ENCODE peak calls at places on chromosome 14, in seven cellular contexts. One of them, this sample, is unnamed.

GRCh38 chr14:104424406-104425072 is 155.0 kb upstream of the C14orf180 start:
- DNase-seq in HCT116: no peak
- DNase-seq in NT2/D1: no peak
- DNase-seq in K562: no peak
- DNase-seq in HepG2: no peak
- DNase-seq in H1: peak; percentile 43
- DNase-seq in GM12878: no peak
- DNase-seq in this sample: peak; percentile 88

GRCh38 chr14:100669468-100669867 is 57.2 kb upstream of the DLK1 start:
- DNase-seq in NT2/D1: no peak
- DNase-seq in HepG2: no peak
- DNase-seq in GM12878: no peak
- DNase-seq in H1: no peak
- DNase-seq in K562: peak; percentile 73
- DNase-seq in HCT116: no peak
- DNase-seq in this sample: no peak

GRCh38 chr14:76304536-76305473 is 71.1 kb upstream of the ESRRB start:
- DNase-seq in GM12878: no peak
- DNase-seq in HCT116: no peak
- DNase-seq in H1: peak; percentile 27
- DNase-seq in HepG2: no peak
- DNase-seq in NT2/D1: no peak
- DNase-seq in K562: no peak
- DNase-seq in this sample: no peak

GRCh38 chr14:104755621-104756020 is 2.7 kb downstream of the SIVA1 start:
- DNase-seq in HepG2: no peak
- DNase-seq in GM12878: no peak
- DNase-seq in H1: no peak
- DNase-seq in NT2/D1: no peak
- DNase-seq in HCT116: no peak
- DNase-seq in K562: no peak
- DNase-seq in this sample: no peak

GRCh38 chr14:59829469-59829868 is 41.1 kb downstream of the RTN1 start:
- DNase-seq in HepG2: no peak
- DNase-seq in HCT116: no peak
- DNase-seq in H1: no peak
- DNase-seq in GM12878: no peak
- DNase-seq in NT2/D1: no peak
- DNase-seq in K562: no peak
- DNase-seq in this sample: no peak

GRCh38 chr14:22598099-22598895 is at the start of gene ABHD4:
- DNase-seq in NT2/D1: no peak
- DNase-seq in K562: peak; percentile 61
- DNase-seq in GM12878: no peak
- DNase-seq in H1: peak; percentile 92
- DNase-seq in HepG2: peak; percentile 79
- DNase-seq in HCT116: no peak
- DNase-seq in this sample: peak; percentile 89

GRCh38 chr14:89339579-89339978 is 77.5 kb downstream of the FOXN3 start:
- DNase-seq in H1: no peak
- DNase-seq in K562: no peak
- DNase-seq in NT2/D1: no peak
- DNase-seq in HCT116: no peak
- DNase-seq in GM12878: no peak
- DNase-seq in HepG2: no peak
- DNase-seq in this sample: no peak

GRCh38 chr14:95525999-95526398 is 8.9 kb upstream of the GLRX5 start:
- DNase-seq in HepG2: no peak
- DNase-seq in K562: no peak
- DNase-seq in GM12878: no peak
- DNase-seq in HCT116: no peak
- DNase-seq in NT2/D1: no peak
- DNase-seq in H1: no peak
- DNase-seq in this sample: no peak

GRCh38 chr14:94485944-94486841 is 10.2 kb upstream of the SERPINA9 start:
- DNase-seq in GM12878: no peak
- DNase-seq in H1: peak; percentile 94
- DNase-seq in NT2/D1: peak; percentile 58
- DNase-seq in K562: peak; percentile 16
- DNase-seq in HepG2: peak; percentile 48
- DNase-seq in HCT116: peak; percentile 22
- DNase-seq in this sample: peak; percentile 85

GRCh38 chr14:75223664-75224154 is 47.3 kb upstream of the TMED10 start:
- DNase-seq in K562: peak; percentile 34
- DNase-seq in GM12878: peak; percentile 75
- DNase-seq in HCT116: no peak
- DNase-seq in NT2/D1: peak; percentile 62
- DNase-seq in H1: no peak
- DNase-seq in HepG2: no peak
- DNase-seq in this sample: no peak

GRCh38 chr14:38839743-38840375 is 263.2 kb downstream of the SEC23A start:
- DNase-seq in K562: no peak
- DNase-seq in HepG2: no peak
- DNase-seq in H1: no peak
- DNase-seq in NT2/D1: no peak
- DNase-seq in HCT116: no peak
- DNase-seq in GM12878: no peak
- DNase-seq in this sample: no peak

GRCh38 chr14:92460916-92461579 is 52.5 kb upstream of the RIN3 start:
- DNase-seq in HCT116: no peak
- DNase-seq in NT2/D1: no peak
- DNase-seq in GM12878: peak; percentile 61
- DNase-seq in K562: no peak
- DNase-seq in H1: no peak
- DNase-seq in HepG2: no peak
- DNase-seq in this sample: no peak

GRCh38 chr14:100896369-100897060 is 7.0 kb downstream of the RTL1 start:
- DNase-seq in HepG2: no peak
- DNase-seq in K562: no peak
- DNase-seq in HCT116: no peak
- DNase-seq in NT2/D1: no peak
- DNase-seq in GM12878: no peak
- DNase-seq in H1: peak; percentile 43
- DNase-seq in this sample: peak; percentile 42

GRCh38 chr14:21096889-21097615 is 1.4 kb downstream of the ZNF219 start:
- DNase-seq in H1: no peak
- DNase-seq in GM12878: no peak
- DNase-seq in NT2/D1: no peak
- DNase-seq in K562: no peak
- DNase-seq in HepG2: no peak
- DNase-seq in HCT116: no peak
- DNase-seq in this sample: peak; percentile 14
- H3K4me1 ChIP-seq in H1: peaks cover 40% of the 10 kb centered on the region
- H3K4me1 ChIP-seq in GM12878: no peaks in the 10 kb centered on the region
- H3K4me1 ChIP-seq in NT2/D1: peaks cover 16% of the 10 kb centered on the region
- H3K4me1 ChIP-seq in K562: peaks cover 21% of the 10 kb centered on the region
- H3K4me1 ChIP-seq in HepG2: peaks cover 70% of the 10 kb centered on the region
- H3K4me1 ChIP-seq in HCT116: peaks cover 12% of the 10 kb centered on the region
- H3K4me1 ChIP-seq in this sample: peaks cover 31% of the 10 kb centered on the region

GRCh38 chr14:57884175-57884574 is 18.3 kb upstream of the SLC35F4 start:
- DNase-seq in HepG2: no peak
- DNase-seq in NT2/D1: no peak
- DNase-seq in GM12878: no peak
- DNase-seq in H1: no peak
- DNase-seq in K562: no peak
- DNase-seq in HCT116: no peak
- DNase-seq in this sample: no peak
- TF ChIP-seq YY1 in HepG2: no peak
- TF ChIP-seq YY1 in NT2/D1: no peak
- TF ChIP-seq YY1 in GM12878: no peak
- TF ChIP-seq YY1 in H1: no peak
- TF ChIP-seq YY1 in K562: no peak
- TF ChIP-seq YY1 in HCT116: no peak
- TF ChIP-seq YY1 in this sample: no peak

DNA sequence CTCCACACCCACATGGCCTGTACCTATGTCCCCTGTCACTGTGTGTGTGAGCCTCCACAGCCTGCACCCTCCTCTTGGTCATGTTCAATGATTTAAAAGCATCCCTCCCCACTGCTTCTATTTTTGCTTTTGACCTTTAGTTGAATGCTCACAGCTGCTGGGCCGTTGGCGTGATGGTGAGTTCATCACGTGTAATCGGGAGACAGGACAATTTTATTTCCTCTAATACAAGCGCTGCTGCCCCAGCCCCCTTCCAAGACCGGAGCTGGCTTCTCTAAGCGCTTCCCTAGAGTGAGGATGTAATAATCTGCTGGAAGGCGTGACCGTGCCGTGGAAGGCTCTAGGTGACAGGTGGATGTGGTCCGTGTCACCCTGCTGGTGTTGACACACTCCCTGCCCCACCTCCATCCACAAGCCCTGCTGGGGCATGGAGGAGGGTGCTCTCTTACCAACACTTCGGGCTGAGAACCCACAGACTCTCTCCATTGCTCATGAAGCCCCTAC is 25.4 kb downstream of the CCDC85C start:
- DNase-seq in NT2/D1: no peak
- DNase-seq in HepG2: no peak
- DNase-seq in H1: no peak
- DNase-seq in GM12878: no peak
- DNase-seq in K562: no peak
- DNase-seq in HCT116: no peak
- DNase-seq in this sample: no peak
- H3K4me1 ChIP-seq in NT2/D1: peaks cover 46% of the 10 kb centered on the region
- H3K4me1 ChIP-seq in HepG2: peaks cover 64% of the 10 kb centered on the region
- H3K4me1 ChIP-seq in H1: peaks cover 56% of the 10 kb centered on the region
- H3K4me1 ChIP-seq in GM12878: no peaks in the 10 kb centered on the region
- H3K4me1 ChIP-seq in K562: no peaks in the 10 kb centered on the region
- H3K4me1 ChIP-seq in HCT116: peaks cover 66% of the 10 kb centered on the region
- H3K4me1 ChIP-seq in this sample: peaks cover 80% of the 10 kb centered on the region

GRCh38 chr14:43894534-43894933 is 612.5 kb downstream of the FSCB start:
- DNase-seq in HCT116: peak; percentile 7
- DNase-seq in HepG2: no peak
- DNase-seq in H1: no peak
- DNase-seq in GM12878: no peak
- DNase-seq in NT2/D1: no peak
- DNase-seq in K562: peak; percentile 9
- DNase-seq in this sample: peak; percentile 0
- TF ChIP-seq YY1 in HCT116: no peak
- TF ChIP-seq YY1 in HepG2: no peak
- TF ChIP-seq YY1 in H1: no peak
- TF ChIP-seq YY1 in GM12878: no peak
- TF ChIP-seq YY1 in NT2/D1: no peak
- TF ChIP-seq YY1 in K562: no peak
- TF ChIP-seq YY1 in this sample: no peak

GRCh38 chr14:68779761-68780323 is 13.0 kb downstream of the ZFP36L1 start:
- DNase-seq in GM12878: no peak
- DNase-seq in HepG2: peak; percentile 96
- DNase-seq in HCT116: peak; percentile 94
- DNase-seq in K562: peak; percentile 47
- DNase-seq in H1: no peak
- DNase-seq in NT2/D1: no peak
- DNase-seq in this sample: no peak
- H3K4me1 ChIP-seq in GM12878: peaks cover 4% of the 10 kb centered on the region
- H3K4me1 ChIP-seq in HepG2: peaks cover 90% of the 10 kb centered on the region
- H3K4me1 ChIP-seq in HCT116: peaks cover 70% of the 10 kb centered on the region
- H3K4me1 ChIP-seq in K562: peaks cover 46% of the 10 kb centered on the region
- H3K4me1 ChIP-seq in H1: peaks cover 5% of the 10 kb centered on the region
- H3K4me1 ChIP-seq in NT2/D1: peaks cover 7% of the 10 kb centered on the region
- H3K4me1 ChIP-seq in this sample: peaks cover 19% of the 10 kb centered on the region

DNA sequence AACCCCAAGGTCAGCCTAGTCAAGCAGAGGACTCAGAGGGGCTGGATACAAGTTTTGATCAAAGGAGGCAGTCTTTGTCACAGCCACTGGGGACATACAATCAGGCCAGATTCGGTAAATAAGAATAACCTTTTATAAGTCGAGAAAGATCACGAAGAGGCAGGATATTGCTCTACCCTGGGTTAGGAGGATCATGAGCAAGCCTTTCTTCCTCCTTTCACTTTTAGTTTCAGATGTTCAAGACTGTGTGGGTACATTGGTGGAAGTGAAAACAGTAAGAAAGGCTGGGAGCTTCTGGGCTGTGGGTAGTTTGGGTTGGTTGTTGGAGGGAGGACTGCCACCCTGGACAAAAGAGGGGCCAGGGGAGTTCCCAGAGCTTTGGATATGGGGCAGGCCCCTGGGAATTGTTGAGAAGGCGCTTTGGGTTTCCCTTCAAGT is 127.7 kb downstream of the SNAPC1 start:
- DNase-seq in H1: no peak
- DNase-seq in K562: no peak
- DNase-seq in NT2/D1: no peak
- DNase-seq in GM12878: peak; percentile 81
- DNase-seq in HepG2: no peak
- DNase-seq in HCT116: no peak
- DNase-seq in this sample: no peak
- TF ChIP-seq YY1 in H1: no peak
- TF ChIP-seq YY1 in K562: no peak
- TF ChIP-seq YY1 in NT2/D1: no peak
- TF ChIP-seq YY1 in GM12878: no peak
- TF ChIP-seq YY1 in HepG2: no peak
- TF ChIP-seq YY1 in HCT116: no peak
- TF ChIP-seq YY1 in this sample: no peak

GRCh38 chr14:80930836-80931389 is 10.6 kb downstream of the CEP128 start:
- DNase-seq in H1: no peak
- DNase-seq in K562: no peak
- DNase-seq in NT2/D1: no peak
- DNase-seq in HCT116: no peak
- DNase-seq in HepG2: no peak
- DNase-seq in GM12878: peak; percentile 88
- DNase-seq in this sample: no peak

GRCh38 chr14:80933282-80933681 is 8.3 kb downstream of the CEP128 start:
- DNase-seq in H1: no peak
- DNase-seq in NT2/D1: no peak
- DNase-seq in K562: no peak
- DNase-seq in HepG2: no peak
- DNase-seq in HCT116: no peak
- DNase-seq in GM12878: no peak
- DNase-seq in this sample: no peak

GRCh38 chr14:80926706-80927384 is 14.7 kb downstream of the CEP128 start:
- DNase-seq in K562: no peak
- DNase-seq in NT2/D1: no peak
- DNase-seq in GM12878: no peak
- DNase-seq in HepG2: no peak
- DNase-seq in HCT116: no peak
- DNase-seq in H1: no peak
- DNase-seq in this sample: no peak

GRCh38 chr14:80927385-80927989 is 14.1 kb downstream of the CEP128 start:
- DNase-seq in HepG2: no peak
- DNase-seq in NT2/D1: no peak
- DNase-seq in K562: no peak
- DNase-seq in HCT116: no peak
- DNase-seq in H1: no peak
- DNase-seq in GM12878: no peak
- DNase-seq in this sample: no peak

GRCh38 chr14:80930095-80930494 is 11.4 kb downstream of the CEP128 start:
- DNase-seq in HCT116: no peak
- DNase-seq in NT2/D1: no peak
- DNase-seq in H1: no peak
- DNase-seq in K562: no peak
- DNase-seq in GM12878: no peak
- DNase-seq in HepG2: no peak
- DNase-seq in this sample: no peak
- H3K4me1 ChIP-seq in HCT116: peaks cover 4% of the 10 kb centered on the region
- H3K4me1 ChIP-seq in NT2/D1: peaks cover 2% of the 10 kb centered on the region
- H3K4me1 ChIP-seq in H1: no peaks in the 10 kb centered on the region
- H3K4me1 ChIP-seq in K562: peaks cover 2% of the 10 kb centered on the region
- H3K4me1 ChIP-seq in GM12878: peaks cover 29% of the 10 kb centered on the region
- H3K4me1 ChIP-seq in HepG2: no peaks in the 10 kb centered on the region
- H3K4me1 ChIP-seq in this sample: peaks cover 19% of the 10 kb centered on the region

GRCh38 chr14:82710257-82710841 is 1176.7 kb upstream of the SEL1L start:
- DNase-seq in HCT116: peak; percentile 3
- DNase-seq in NT2/D1: peak; percentile 50
- DNase-seq in K562: peak; percentile 46
- DNase-seq in GM12878: peak; percentile 8
- DNase-seq in H1: peak; percentile 86
- DNase-seq in HepG2: peak; percentile 26
- DNase-seq in this sample: peak; percentile 38
- TF ChIP-seq YY1 in HCT116: no peak
- TF ChIP-seq YY1 in NT2/D1: no peak
- TF ChIP-seq YY1 in K562: no peak
- TF ChIP-seq YY1 in GM12878: no peak
- TF ChIP-seq YY1 in H1: no peak
- TF ChIP-seq YY1 in HepG2: no peak
- TF ChIP-seq YY1 in this sample: no peak